ENCODE peak calls at places on chromosomes 11 and 22, in seven cellular contexts. L, D, Q, Y, G, F and H are unnamed samples.
A peak's percentile ranks its signal among the peaks of the same experiment; 100 is the strongest.

GRCh38 chr22:28299760-28300159 is 379.9 kb downstream of the TTC28 start:
- DNase-seq in L (no peak), D (no peak), Q (no peak), Y (peak; percentile 46), G (no peak), F (peak; percentile 55), H (no peak)

GRCh38 chr11:3050386-3051325 is 6.6 kb downstream of the CARS1 start:
- DNase-seq in L (no peak), D (no peak), Q (no peak), Y (no peak), G (no peak), F (no peak), H (no peak)

GRCh38 chr11:28697920-28698827 is 590.0 kb downstream of the METTL15 start:
- DNase-seq in L (no peak), D (peak; percentile 58), Q (peak; percentile 46), Y (peak; percentile 45), G (peak; percentile 2), F (peak; percentile 13), H (no peak)

GRCh38 chr11:73498343-73498742 is 99.6 kb downstream of the FAM168A start:
- DNase-seq in L (no peak), D (no peak), Q (no peak), Y (no peak), G (no peak), F (no peak), H (no peak)

GRCh38 chr22:50739279-50739691 is 1.3 kb downstream of the ACR start:
- DNase-seq in L (peak; percentile 10), D (no peak), Q (no peak), Y (no peak), G (no peak), F (no peak), H (no peak)

GRCh38 chr11:128282053-128282452 is 305.3 kb downstream of the ETS1 start:
- DNase-seq in L (no peak), D (no peak), Q (no peak), Y (no peak), G (no peak), F (no peak), H (no peak)

GRCh38 chr11:16745950-16746349 is 7.5 kb downstream of the C11orf58 start:
- DNase-seq in L (no peak), D (no peak), Q (no peak), Y (no peak), G (no peak), F (no peak), H (no peak)

GRCh38 chr11:36346562-36347383 is 50.7 kb downstream of the PRR5L start:
- DNase-seq in L (no peak), D (no peak), Q (no peak), Y (no peak), G (no peak), F (no peak), H (no peak)

GRCh38 chr11:8127442-8127841 is 41.4 kb downstream of the RIC3 start:
- DNase-seq in L (no peak), D (no peak), Q (no peak), Y (no peak), G (no peak), F (no peak), H (no peak)

GRCh38 chr11:103541186-103541795 is 432.1 kb downstream of the DYNC2H1 start:
- DNase-seq in L (no peak), D (no peak), Q (no peak), Y (no peak), G (no peak), F (no peak), H (no peak)

GRCh38 chr11:20131744-20132666 is 28.3 kb downstream of the DBX1 start:
- DNase-seq in L (peak; percentile 35), D (peak; percentile 66), Q (no peak), Y (peak; percentile 51), G (peak; percentile 34), F (peak; percentile 70), H (peak; percentile 34)

GRCh38 chr11:35064114-35064800 is 74.7 kb upstream of the CD44 start:
- DNase-seq in L (no peak), D (no peak), Q (no peak), Y (no peak), G (no peak), F (no peak), H (no peak)

GRCh38 chr11:10397226-10397987 is 57.7 kb upstream of the AMPD3 start:
- DNase-seq in L (no peak), D (no peak), Q (no peak), Y (no peak), G (no peak), F (no peak), H (no peak)

GRCh38 chr22:46501701-46502100 is 35.7 kb downstream of the CELSR1 start:
- DNase-seq in L (no peak), D (no peak), Q (no peak), Y (no peak), G (no peak), F (no peak), H (no peak)

GRCh38 chr11:130523609-130524008 is 75.2 kb downstream of the ADAMTS15 start:
- DNase-seq in L (no peak), D (no peak), Q (no peak), Y (no peak), G (no peak), F (no peak), H (no peak)

GRCh38 chr22:21961127-21961867 is 8.6 kb upstream of the PPM1F start:
- DNase-seq in L (no peak), D (no peak), Q (no peak), Y (no peak), G (no peak), F (no peak), H (no peak)

GRCh38 chr22:18050065-18050464 is 25.7 kb upstream of the MICAL3 start:
- DNase-seq in L (peak; percentile 81), D (no peak), Q (no peak), Y (no peak), G (no peak), F (no peak), H (no peak)

GRCh38 chr11:104918113-104918824 is 20.0 kb upstream of the CASP12 start:
- DNase-seq in L (no peak), D (no peak), Q (no peak), Y (no peak), G (no peak), F (no peak), H (no peak)

GRCh38 chr11:96150609-96151008 is 192.4 kb downstream of the MAML2 start:
- DNase-seq in L (no peak), D (no peak), Q (no peak), Y (no peak), G (no peak), F (no peak), H (no peak)

GRCh38 chr11:102843474-102843873 is at the start of gene MMP3:
- DNase-seq in L (no peak), D (no peak), Q (no peak), Y (no peak), G (no peak), F (no peak), H (no peak)

GRCh38 chr11:59426361-59427067 is at the start of gene OR5A2:
- DNase-seq in L (no peak), D (no peak), Q (no peak), Y (no peak), G (no peak), F (no peak), H (no peak)

GRCh38 chr11:2298795-2299747 is 2.6 kb downstream of the C11orf21 start:
- DNase-seq in L (peak; percentile 39), D (peak; percentile 69), Q (no peak), Y (peak; percentile 51), G (no peak), F (no peak), H (no peak)

GRCh38 chr22:46055176-46055850 is 78.4 kb upstream of the WNT7B start:
- DNase-seq in L (peak; percentile 80), D (no peak), Q (no peak), Y (peak; percentile 66), G (no peak), F (peak; percentile 47), H (no peak)

GRCh38 chr22:47634342-47634741 is 871.9 kb downstream of the TBC1D22A start:
- DNase-seq in L (no peak), D (no peak), Q (no peak), Y (no peak), G (no peak), F (no peak), H (no peak)

GRCh38 chr22:47630741-47631534 is 868.5 kb downstream of the TBC1D22A start:
- DNase-seq in L (no peak), D (no peak), Q (no peak), Y (no peak), G (no peak), F (no peak), H (no peak)

GRCh38 chr22:47632646-47633045 is 870.2 kb downstream of the TBC1D22A start:
- DNase-seq in L (no peak), D (no peak), Q (no peak), Y (no peak), G (no peak), F (no peak), H (no peak)

GRCh38 chr22:47631571-47632102 is 869.2 kb downstream of the TBC1D22A start:
- DNase-seq in L (peak; percentile 13), D (no peak), Q (peak; percentile 65), Y (no peak), G (no peak), F (no peak), H (no peak)

DNA sequence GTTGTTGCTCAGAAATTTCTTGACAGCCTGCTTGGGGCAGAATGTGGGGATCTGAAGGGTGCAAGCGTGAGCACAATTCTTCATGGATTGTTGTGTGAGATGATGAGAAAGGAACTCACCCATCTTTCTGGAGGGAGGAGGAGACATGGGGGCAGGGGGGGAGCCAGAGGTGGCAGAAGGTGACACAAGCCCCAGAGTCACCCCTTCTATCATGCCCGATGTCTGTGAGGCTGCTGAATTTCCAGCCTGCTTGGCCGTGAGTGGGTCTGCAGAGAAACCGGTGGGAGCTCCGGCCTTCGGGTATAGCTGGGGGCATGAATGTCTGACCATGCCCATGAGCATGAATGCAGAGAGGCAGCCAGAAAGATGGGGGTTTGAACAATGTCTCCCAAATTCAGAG is 870.7 kb downstream of the TBC1D22A start:
- DNase-seq in L (no peak), D (no peak), Q (no peak), Y (no peak), G (no peak), F (no peak), H (no peak)
- TF ChIP-seq POLR2A in L (no peak), D (no peak), Q (no peak), Y (no peak), G (no peak), F (no peak), H (no peak)

GRCh38 chr11:45806072-45806933 is 1.4 kb downstream of the SLC35C1 start:
- DNase-seq in L (no peak), D (no peak), Q (no peak), Y (peak; percentile 25), G (no peak), F (no peak), H (no peak)
- TF ChIP-seq POLR2A in L (no peak), D (no peak), Q (no peak), Y (no peak), G (no peak), F (no peak), H (no peak)

DNA sequence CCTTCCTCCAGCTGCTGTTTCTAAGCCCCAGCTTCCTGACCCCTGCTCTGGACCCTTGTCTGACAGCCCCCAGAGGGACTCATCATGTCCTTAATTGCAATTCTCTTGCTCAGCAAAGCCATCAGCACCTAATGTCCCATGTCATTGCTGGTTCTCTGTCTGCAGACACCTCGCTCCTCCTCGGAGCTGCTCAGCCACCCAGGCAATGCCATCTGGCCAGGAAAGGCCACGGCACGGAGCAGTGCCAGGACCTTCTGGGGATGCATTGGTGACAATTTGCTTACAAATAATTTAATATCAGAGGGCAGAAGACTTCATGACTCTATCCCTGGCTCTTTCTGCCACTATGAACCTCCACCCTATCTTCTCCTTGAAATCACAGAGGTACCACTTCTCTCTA is 107.0 kb upstream of the THY1 start:
- DNase-seq in L (no peak), D (no peak), Q (no peak), Y (no peak), G (no peak), F (no peak), H (no peak)
- TF ChIP-seq POLR2A in L (no peak), D (no peak), Q (no peak), Y (no peak), G (no peak), F (no peak), H (no peak)

GRCh38 chr22:42994917-42995562 is 19.9 kb downstream of the PACSIN2 start:
- DNase-seq in L (peak; percentile 83), D (peak; percentile 79), Q (no peak), Y (peak; percentile 94), G (no peak), F (peak; percentile 46), H (no peak)
- TF ChIP-seq POLR2A in L (peak; percentile 13), D (no peak), Q (no peak), Y (peak; percentile 73), G (no peak), F (peak; percentile 17), H (no peak)